ENCODE peak calls at places on chromosomes 4 and X, in four cellular contexts. One of them, this sample, is unnamed.

GRCh38 chrX:69493193-69493592 is 10.9 kb upstream of the NALF2 start:
- DNase-seq in GM12878: no peak
- DNase-seq in H1: peak
- DNase-seq in SK-N-SH: peak
- DNase-seq in this sample: peak

GRCh38 chr4:140343303-140343702 is 30.1 kb upstream of the SCOC start:
- DNase-seq in H1: no peak
- DNase-seq in SK-N-SH: no peak
- DNase-seq in GM12878: no peak
- DNase-seq in this sample: no peak

GRCh38 chr4:186910385-186910784 is 186.7 kb upstream of the FAT1 start:
- DNase-seq in SK-N-SH: no peak
- DNase-seq in H1: no peak
- DNase-seq in GM12878: no peak
- DNase-seq in this sample: no peak

GRCh38 chr4:159360549-159360948 is 257.7 kb downstream of the RAPGEF2 start:
- DNase-seq in GM12878: no peak
- DNase-seq in SK-N-SH: no peak
- DNase-seq in H1: no peak
- DNase-seq in this sample: no peak

GRCh38 chr4:688695-689497 is at the start of gene SLC49A3:
- DNase-seq in GM12878: no peak
- DNase-seq in SK-N-SH: no peak
- DNase-seq in H1: peak
- DNase-seq in this sample: no peak

GRCh38 chr4:105551968-105552746 is at the start of gene ARHGEF38:
- DNase-seq in SK-N-SH: no peak
- DNase-seq in H1: no peak
- DNase-seq in GM12878: no peak
- DNase-seq in this sample: no peak

GRCh38 chr4:183195534-183195933 is 96.5 kb downstream of the WWC2 start:
- DNase-seq in SK-N-SH: no peak
- DNase-seq in H1: no peak
- DNase-seq in GM12878: no peak
- DNase-seq in this sample: no peak

GRCh38 chr4:14863420-14864364 is 138.6 kb upstream of the CPEB2 start:
- DNase-seq in SK-N-SH: no peak
- DNase-seq in GM12878: no peak
- DNase-seq in H1: no peak
- DNase-seq in this sample: no peak

GRCh38 chrX:153744210-153745066 is 19.6 kb upstream of the PLXNB3 start:
- DNase-seq in SK-N-SH: peak
- DNase-seq in H1: peak
- DNase-seq in GM12878: no peak
- DNase-seq in this sample: no peak

GRCh38 chr4:188783606-188784157 is 644.4 kb downstream of the TRIML1 start:
- DNase-seq in H1: no peak
- DNase-seq in SK-N-SH: peak
- DNase-seq in GM12878: no peak
- DNase-seq in this sample: no peak

GRCh38 chr4:1014395-1015167 is 3.2 kb downstream of the FGFRL1 start:
- DNase-seq in H1: no peak
- DNase-seq in GM12878: no peak
- DNase-seq in SK-N-SH: no peak
- DNase-seq in this sample: no peak

GRCh38 chr4:8302331-8302730 is 32.8 kb downstream of the HTRA3 start:
- DNase-seq in SK-N-SH: no peak
- DNase-seq in H1: no peak
- DNase-seq in GM12878: no peak
- DNase-seq in this sample: no peak

GRCh38 chr4:146900295-146900694 is 45.4 kb downstream of the TTC29 start:
- DNase-seq in H1: no peak
- DNase-seq in SK-N-SH: no peak
- DNase-seq in GM12878: no peak
- DNase-seq in this sample: no peak

GRCh38 chr4:72919937-72920336 is 149.6 kb downstream of the COX18 start:
- DNase-seq in GM12878: no peak
- DNase-seq in SK-N-SH: no peak
- DNase-seq in H1: no peak
- DNase-seq in this sample: no peak
- TF ChIP-seq NRF1 in GM12878: no peak
- TF ChIP-seq NRF1 in SK-N-SH: no peak
- TF ChIP-seq NRF1 in H1: no peak
- TF ChIP-seq NRF1 in this sample: no peak

GRCh38 chr4:78622253-78622979 is 70.8 kb downstream of the ANXA3 start:
- DNase-seq in H1: no peak
- DNase-seq in SK-N-SH: no peak
- DNase-seq in GM12878: no peak
- DNase-seq in this sample: peak
- TF ChIP-seq NRF1 in H1: no peak
- TF ChIP-seq NRF1 in SK-N-SH: no peak
- TF ChIP-seq NRF1 in GM12878: no peak
- TF ChIP-seq NRF1 in this sample: no peak

DNA sequence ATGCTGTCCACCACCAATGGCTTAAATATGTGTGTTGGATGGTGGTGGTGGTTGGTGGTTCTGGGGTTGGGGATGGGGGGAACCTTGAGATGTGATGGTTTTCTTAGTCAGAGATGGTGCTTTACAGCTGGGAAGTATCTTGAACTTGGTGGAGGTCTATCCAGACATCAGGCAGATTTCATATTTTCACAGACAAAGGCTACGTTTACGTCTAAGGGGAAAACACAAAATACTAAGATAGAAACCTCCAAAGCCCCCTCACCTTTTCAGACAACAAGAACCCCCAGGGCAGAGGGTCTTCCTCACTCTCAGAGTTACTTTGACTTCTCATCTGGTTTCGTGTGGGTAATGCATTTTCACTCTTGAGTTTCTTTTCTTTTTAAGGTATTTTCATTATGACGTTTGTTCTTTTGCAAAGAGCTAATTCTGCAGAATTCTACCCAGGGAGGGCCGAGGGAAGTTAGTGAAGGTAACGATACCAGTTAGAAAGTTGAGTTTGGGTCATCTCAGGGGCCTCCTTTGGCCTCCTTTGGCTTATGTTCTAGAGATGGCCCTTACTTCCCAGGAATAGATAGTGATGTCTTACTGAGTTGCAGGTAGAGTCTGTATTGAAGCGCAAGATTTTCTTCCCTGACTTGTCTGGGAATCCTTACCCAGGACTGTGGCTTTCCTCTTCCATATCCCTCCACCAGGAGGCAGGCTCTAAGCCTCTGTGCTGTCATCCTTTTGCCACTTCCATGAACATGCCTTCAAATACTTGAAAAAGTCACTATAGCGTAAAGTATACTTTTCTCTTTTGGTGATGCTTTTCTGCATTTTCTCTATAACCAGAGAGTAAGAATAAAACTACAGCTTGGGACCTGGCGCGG is 31.9 kb downstream of the RHOH start:
- DNase-seq in SK-N-SH: no peak
- DNase-seq in GM12878: peak
- DNase-seq in H1: peak
- DNase-seq in this sample: peak
- TF ChIP-seq NRF1 in SK-N-SH: no peak
- TF ChIP-seq NRF1 in GM12878: no peak
- TF ChIP-seq NRF1 in H1: no peak
- TF ChIP-seq NRF1 in this sample: no peak

GRCh38 chr4:121034010-121034409 is 38.3 kb downstream of the NDNF start:
- DNase-seq in SK-N-SH: no peak
- DNase-seq in GM12878: no peak
- DNase-seq in H1: no peak
- DNase-seq in this sample: no peak
- TF ChIP-seq NRF1 in SK-N-SH: no peak
- TF ChIP-seq NRF1 in GM12878: no peak
- TF ChIP-seq NRF1 in H1: no peak
- TF ChIP-seq NRF1 in this sample: no peak

GRCh38 chr4:73923631-73923937 is 54.4 kb downstream of the CXCL1 start:
- DNase-seq in SK-N-SH: no peak
- DNase-seq in GM12878: no peak
- DNase-seq in H1: no peak
- DNase-seq in this sample: no peak
- TF ChIP-seq NRF1 in SK-N-SH: no peak
- TF ChIP-seq NRF1 in GM12878: no peak
- TF ChIP-seq NRF1 in H1: no peak
- TF ChIP-seq NRF1 in this sample: no peak

DNA sequence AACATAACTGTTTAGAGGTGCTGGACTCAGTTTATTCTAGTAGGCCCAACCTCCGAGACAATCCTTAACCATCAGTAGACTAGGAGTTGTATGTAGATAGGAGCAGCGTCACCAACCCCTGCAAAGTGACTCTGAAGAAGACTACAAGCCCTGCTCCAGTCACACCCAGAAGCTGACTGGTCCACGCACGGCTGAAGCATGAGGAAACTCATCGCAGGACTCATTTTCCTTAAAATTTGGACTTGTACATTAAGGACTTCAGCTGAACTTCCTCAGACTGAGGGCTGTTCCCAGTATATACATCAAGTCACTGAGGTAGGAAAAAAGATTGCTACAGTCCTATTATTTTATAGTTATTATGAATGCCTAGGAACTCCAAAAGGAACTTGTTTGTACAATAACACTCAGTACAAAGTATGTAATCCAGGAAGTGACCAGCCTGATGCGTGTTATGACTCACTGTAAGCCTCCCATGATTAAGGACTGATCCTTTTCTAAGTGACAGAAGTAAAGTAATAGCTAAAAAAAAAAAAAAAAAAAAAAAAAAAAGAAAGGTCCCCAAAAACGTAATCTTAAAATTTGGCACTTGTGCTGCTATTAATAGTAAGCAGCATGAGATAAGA is 41.6 kb upstream of the UGT2B7 start:
- DNase-seq in H1: no peak
- DNase-seq in GM12878: no peak
- DNase-seq in SK-N-SH: no peak
- DNase-seq in this sample: peak
- TF ChIP-seq NRF1 in H1: no peak
- TF ChIP-seq NRF1 in GM12878: no peak
- TF ChIP-seq NRF1 in SK-N-SH: no peak
- TF ChIP-seq NRF1 in this sample: no peak